ENCODE peak calls at places on chromosome 1, in nine cellular contexts. H is lung, A is uterus, V is NT2/D1, B is stomach, L is upper lobe of right lung, J is body of pancreas, E is adipocyte, Z is Karpas-422. M is an unnamed sample.

GRCh38 chr1:16727190-16728111 is 12.9 kb upstream of the RNU1-4 start:
- DNase-seq in H (peak; percentile 57), A (no peak), V (peak; percentile 50), B (peak; percentile 34), L (peak; percentile 66), J (no peak), E (peak; percentile 25), Z (peak; percentile 93), M (peak; percentile 70)

GRCh38 chr1:245956225-245956624 is 550.9 kb downstream of the SMYD3 start:
- DNase-seq in H (no peak), A (no peak), V (no peak), B (no peak), L (no peak), J (no peak), E (no peak), Z (no peak), M (peak; percentile 19)

GRCh38 chr1:10117132-10117531 is 84.4 kb downstream of the UBE4B start:
- DNase-seq in H (no peak), A (no peak), V (no peak), B (no peak), L (no peak), J (no peak), E (no peak), Z (no peak), M (no peak)

GRCh38 chr1:213381572-213382084 is 330.6 kb downstream of the RPS6KC1 start:
- DNase-seq in H (no peak), A (no peak), V (no peak), B (peak; percentile 35), L (no peak), J (no peak), E (no peak), Z (no peak), M (peak; percentile 7)

GRCh38 chr1:6547301-6547700 is 7.0 kb downstream of the NOL9 start:
- DNase-seq in H (no peak), A (no peak), V (no peak), B (no peak), L (no peak), J (no peak), E (no peak), Z (no peak), M (no peak)

GRCh38 chr1:151916959-151917358 is 7.6 kb upstream of the THEM4 start:
- DNase-seq in H (no peak), A (no peak), V (no peak), B (no peak), L (no peak), J (no peak), E (no peak), Z (no peak), M (no peak)

GRCh38 chr1:222543817-222544216 is 4.1 kb downstream of the HHIPL2 start:
- DNase-seq in H (no peak), A (no peak), V (no peak), B (no peak), L (no peak), J (no peak), E (no peak), Z (no peak), M (no peak)

GRCh38 chr1:47527653-47528272 is 89.9 kb downstream of the FOXD2 start:
- DNase-seq in H (peak; percentile 52), A (no peak), V (no peak), B (peak; percentile 63), L (no peak), J (peak; percentile 34), E (no peak), Z (peak; percentile 85), M (peak; percentile 69)

GRCh38 chr1:227432981-227433380 is 114.7 kb upstream of the CDC42BPA start:
- DNase-seq in H (no peak), A (no peak), V (no peak), B (no peak), L (no peak), J (no peak), E (no peak), Z (no peak), M (no peak)

GRCh38 chr1:227440167-227440566 is 121.9 kb upstream of the CDC42BPA start:
- DNase-seq in H (no peak), A (no peak), V (no peak), B (no peak), L (no peak), J (no peak), E (no peak), Z (no peak), M (no peak)

GRCh38 chr1:227433663-227434062 is 115.4 kb upstream of the CDC42BPA start:
- DNase-seq in H (no peak), A (no peak), V (no peak), B (no peak), L (no peak), J (no peak), E (no peak), Z (no peak), M (no peak)

GRCh38 chr1:227434808-227435207 is 116.5 kb upstream of the CDC42BPA start:
- DNase-seq in H (no peak), A (no peak), V (no peak), B (no peak), L (no peak), J (no peak), E (no peak), Z (no peak), M (no peak)

DNA sequence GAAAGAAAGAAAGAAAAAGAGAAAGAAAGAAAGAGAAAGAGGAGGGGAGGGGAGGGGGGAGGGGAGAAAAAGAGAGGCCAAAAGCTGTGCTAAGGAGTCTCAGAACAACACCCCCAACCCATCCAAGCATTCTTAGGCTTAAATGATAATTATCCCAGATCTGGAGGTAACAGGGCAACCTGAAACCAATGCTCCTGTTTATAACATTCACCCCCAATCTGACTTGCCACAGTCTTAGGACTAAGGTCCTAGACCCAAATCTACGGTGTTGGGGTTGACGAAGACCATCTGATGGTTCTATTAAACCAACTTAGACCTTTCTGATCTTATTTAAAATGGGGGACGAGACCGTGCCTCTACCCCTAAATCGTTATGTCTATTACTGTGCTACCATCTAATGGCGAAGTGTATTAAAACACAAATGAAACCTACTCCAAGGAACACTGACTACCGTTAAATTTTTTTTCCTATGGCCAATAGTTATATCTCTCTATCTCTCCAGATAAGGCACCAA is 119.3 kb upstream of the CDC42BPA start:
- DNase-seq in H (no peak), A (no peak), V (peak; percentile 23), B (no peak), L (no peak), J (no peak), E (peak; percentile 77), Z (peak; percentile 62), M (no peak)
- H3K4me3 ChIP-seq in H (no peak overlapping the region), A (no peak overlapping the region), V (no peak overlapping the region), B (peak overlapping the region; percentile 26), L (peak overlapping the region; percentile 39), J (no peak overlapping the region), E (peak overlapping the region; percentile 81), Z (no peak overlapping the region), M (no peak overlapping the region)

GRCh38 chr1:23694371-23694770 is 2.8 kb downstream of the RPL11 start:
- DNase-seq in H (no peak), A (no peak), V (no peak), B (no peak), L (no peak), J (no peak), E (no peak), Z (no peak), M (no peak)
- H3K36me3 ChIP-seq in H (peaks cover 41% of the 10 kb centered on the region), A (no peaks in the 10 kb centered on the region), V (peaks cover 61% of the 10 kb centered on the region), B (peaks cover 69% of the 10 kb centered on the region), L (peaks cover 66% of the 10 kb centered on the region), J (peaks cover 6% of the 10 kb centered on the region), E (peaks cover 69% of the 10 kb centered on the region), Z (peaks cover 70% of the 10 kb centered on the region), M (no peaks in the 10 kb centered on the region)

GRCh38 chr1:248013229-248013710 is at the start of gene OR2L5:
- DNase-seq in H (no peak), A (no peak), V (no peak), B (no peak), L (no peak), J (no peak), E (no peak), Z (no peak), M (no peak)

GRCh38 chr1:248009681-248010080 is 3.8 kb upstream of the OR2L5 start:
- DNase-seq in H (no peak), A (no peak), V (no peak), B (no peak), L (no peak), J (no peak), E (no peak), Z (no peak), M (no peak)

DNA sequence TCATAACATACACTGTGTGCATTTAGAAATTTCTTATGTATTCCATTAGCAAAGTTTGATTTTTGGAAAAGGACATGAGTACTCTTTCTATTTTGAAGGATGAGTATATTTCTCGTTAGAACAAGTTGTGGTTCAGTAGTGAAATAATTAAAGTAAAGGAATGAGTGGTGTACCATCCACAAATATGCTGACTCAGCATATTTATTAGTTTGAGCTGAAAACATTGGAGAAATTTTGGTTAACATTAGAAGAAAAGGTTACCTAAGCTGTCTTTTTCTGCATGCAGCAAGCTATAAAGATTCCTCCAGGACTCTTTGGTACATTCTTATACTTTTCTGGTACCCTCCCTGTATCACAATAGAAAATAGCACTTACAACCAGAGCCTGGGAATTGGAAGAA is 5.7 kb upstream of the OR2L5 start:
- DNase-seq in H (no peak), A (no peak), V (no peak), B (no peak), L (no peak), J (no peak), E (no peak), Z (no peak), M (no peak)
- H3K9me3 ChIP-seq in H (peaks cover 10% of the 10 kb centered on the region), A (no peaks in the 10 kb centered on the region), V (peaks cover 9% of the 10 kb centered on the region), B (peaks cover 46% of the 10 kb centered on the region), L (peaks cover 11% of the 10 kb centered on the region), J (peaks cover 8% of the 10 kb centered on the region), E (peaks cover 14% of the 10 kb centered on the region), Z (peaks cover 23% of the 10 kb centered on the region), M (peaks cover 61% of the 10 kb centered on the region)

GRCh38 chr1:162857850-162858249 is 3.1 kb downstream of the CCDC190 start:
- DNase-seq in H (no peak), A (no peak), V (no peak), B (no peak), L (no peak), J (no peak), E (peak; percentile 32), Z (no peak), M (no peak)

GRCh38 chr1:162855461-162856150 is 5.4 kb downstream of the CCDC190 start:
- DNase-seq in H (no peak), A (no peak), V (no peak), B (no peak), L (no peak), J (no peak), E (peak; percentile 67), Z (no peak), M (no peak)

GRCh38 chr1:162859210-162859609 is 1.8 kb downstream of the CCDC190 start:
- DNase-seq in H (no peak), A (no peak), V (no peak), B (no peak), L (no peak), J (no peak), E (no peak), Z (no peak), M (no peak)

GRCh38 chr1:162854245-162854860 is 6.6 kb downstream of the CCDC190 start:
- DNase-seq in H (peak; percentile 54), A (peak; percentile 45), V (peak; percentile 52), B (peak; percentile 76), L (no peak), J (peak; percentile 66), E (peak; percentile 92), Z (peak; percentile 83), M (no peak)

DNA sequence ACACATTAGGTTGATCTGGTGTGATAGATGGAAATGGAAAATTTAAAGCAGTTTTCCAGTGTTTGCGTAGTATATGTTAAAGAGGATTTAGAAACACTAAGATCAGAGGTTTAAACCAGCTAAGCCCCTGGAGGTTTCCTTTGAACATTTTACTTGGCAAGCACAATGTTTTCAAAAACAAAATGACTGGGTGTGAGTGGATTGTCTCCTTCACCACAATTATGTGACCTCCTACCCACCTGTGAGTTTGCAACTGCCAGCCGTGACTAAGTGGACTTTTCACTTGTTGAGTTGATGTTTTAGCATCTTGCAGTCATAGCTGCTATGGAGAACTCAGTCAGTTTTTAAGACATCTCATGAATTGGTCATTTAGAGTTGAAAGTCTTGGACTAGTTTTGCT is 4.7 kb downstream of the CCDC190 start:
- DNase-seq in H (no peak), A (no peak), V (no peak), B (no peak), L (no peak), J (no peak), E (peak; percentile 87), Z (no peak), M (no peak)
- H3K4me3 ChIP-seq in H (no peak overlapping the region), A (no peak overlapping the region), V (no peak overlapping the region), B (no peak overlapping the region), L (no peak overlapping the region), J (no peak overlapping the region), E (no peak overlapping the region), Z (no peak overlapping the region), M (no peak overlapping the region)